ENCODE peak calls at places on chromosome 12, in six cellular contexts. C is K562, F is GM12878, I is HepG2, H is H1, U is GM23338. D is an unnamed sample.

GRCh38 chr12:124032265-124032886 is 59.4 kb downstream of the ZNF664 start:
- DNase-seq in I (peak; percentile 36), F (no peak), H (peak; percentile 60), U (peak; percentile 79), C (peak; percentile 77), D (peak; percentile 38)

GRCh38 chr12:69136931-69137613 is 102.3 kb upstream of the CPSF6 start:
- DNase-seq in I (no peak), U (no peak), C (no peak), F (no peak), H (no peak), D (no peak)

GRCh38 chr12:39252628-39253027 is 190.3 kb downstream of the KIF21A start:
- DNase-seq in H (no peak), U (no peak), C (no peak), F (no peak), I (no peak), D (no peak)

GRCh38 chr12:18990866-18991265 is 138.7 kb upstream of the PLEKHA5 start:
- DNase-seq in H (no peak), F (no peak), C (no peak), I (no peak), U (no peak), D (no peak)

GRCh38 chr12:45974883-45975282 is 15.5 kb downstream of the SCAF11 start:
- DNase-seq in U (no peak), I (no peak), F (no peak), H (no peak), C (no peak), D (no peak)

GRCh38 chr12:2258035-2258434 is 205.2 kb downstream of the CACNA1C start:
- DNase-seq in H (no peak), C (no peak), F (no peak), U (no peak), I (no peak), D (no peak)

GRCh38 chr12:77599782-77600491 is 230.8 kb upstream of the NAV3 start:
- DNase-seq in C (no peak), U (no peak), I (no peak), H (no peak), F (peak; percentile 11), D (no peak)

GRCh38 chr12:132566551-132567131 is 43.7 kb downstream of the LRCOL1 start:
- DNase-seq in C (no peak), F (no peak), U (no peak), I (no peak), H (no peak), D (no peak)

DNA sequence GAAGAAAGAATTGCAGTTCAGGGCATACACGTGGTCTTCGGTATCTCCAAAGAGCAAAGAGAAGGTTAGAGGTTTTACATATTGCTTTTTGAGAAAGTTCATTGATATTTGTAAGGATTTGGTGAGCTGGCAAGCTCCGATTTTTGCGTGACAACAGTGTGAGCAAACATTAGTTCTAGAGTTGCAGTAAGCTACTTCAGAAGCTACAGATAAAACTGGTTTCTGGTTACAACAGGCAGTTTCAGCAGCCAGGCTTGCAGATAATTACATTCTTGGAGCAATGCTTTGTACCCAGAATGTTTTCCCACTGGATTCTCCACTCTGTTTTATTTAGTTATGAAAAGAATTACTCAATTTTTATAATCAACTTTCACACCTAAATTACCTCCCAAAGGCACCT is 28.2 kb downstream of the KLRK1 start:
- DNase-seq in C (peak; percentile 45), H (no peak), I (peak; percentile 10), F (no peak), U (no peak), D (no peak)
- TF ChIP-seq CREB1 in C (no peak), H (no peak), I (no peak), F (no peak), U (no peak), D (no peak)

GRCh38 chr12:122880155-122880605 is 15.7 kb downstream of the VPS37B start:
- DNase-seq in U (no peak), C (no peak), I (no peak), H (no peak), F (no peak), D (no peak)
- TF ChIP-seq CREB1 in U (no peak), C (no peak), I (no peak), H (no peak), F (no peak), D (no peak)

GRCh38 chr12:50572275-50572674 is 67.5 kb downstream of the DIP2B start:
- DNase-seq in I (peak; percentile 84), H (no peak), F (no peak), U (peak; percentile 27), C (no peak), D (no peak)
- TF ChIP-seq CREB1 in I (no peak), H (no peak), F (no peak), U (no peak), C (no peak), D (no peak)

DNA sequence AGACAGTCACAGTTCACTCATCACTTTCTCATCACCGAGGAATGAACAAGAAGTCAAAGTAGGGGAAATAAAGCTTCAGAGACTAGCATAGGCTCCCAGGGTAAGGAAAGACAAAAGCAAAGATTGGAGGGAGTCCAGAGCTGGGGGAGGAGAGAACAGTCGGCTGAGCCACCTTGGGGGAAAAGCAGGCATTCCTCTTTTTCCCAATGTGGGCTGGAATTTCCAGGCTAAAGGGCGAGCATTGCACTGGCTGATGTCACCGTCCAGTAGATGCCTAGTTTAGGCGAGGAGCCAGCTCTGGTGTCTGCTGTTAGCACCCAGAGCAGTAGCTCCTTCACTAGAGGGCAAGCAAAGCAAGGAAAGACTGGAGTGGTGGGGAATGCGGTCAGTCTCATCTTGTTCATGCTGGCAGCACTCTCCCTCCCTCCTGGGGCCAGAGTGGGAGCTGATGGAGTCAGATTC is 8.5 kb upstream of the KRT75 start:
- DNase-seq in H (peak; percentile 56), F (no peak), C (no peak), I (no peak), U (peak; percentile 62), D (peak; percentile 60)
- TF ChIP-seq CREB1 in H (no peak), F (no peak), C (no peak), I (no peak), U (no peak), D (no peak)

GRCh38 chr12:70853326-70853725 is 67.2 kb downstream of the PTPRR start:
- DNase-seq in C (no peak), I (peak; percentile 2), H (no peak), U (no peak), F (no peak), D (no peak)
- TF ChIP-seq CREB1 in C (no peak), I (no peak), H (no peak), U (no peak), F (no peak), D (no peak)

DNA sequence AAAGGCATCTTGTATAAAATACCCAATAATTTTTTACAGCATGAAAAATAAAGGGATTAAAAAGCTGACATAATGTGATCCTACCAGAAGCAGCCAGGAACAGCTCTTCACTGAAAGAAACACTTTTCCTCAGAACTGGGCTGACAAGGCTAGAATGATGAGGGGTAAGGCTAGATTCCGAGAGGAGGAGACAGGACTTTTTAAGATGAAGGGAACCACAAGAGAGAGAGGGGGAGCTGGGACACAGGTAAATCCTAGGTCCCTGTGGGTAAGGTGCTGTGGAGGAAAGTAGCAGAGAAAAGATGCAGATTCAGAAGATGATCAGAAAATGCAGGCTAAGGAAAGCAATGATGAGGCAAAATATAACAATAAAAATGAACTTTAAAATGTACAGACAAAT is 29.5 kb downstream of the C2CD5 start:
- DNase-seq in I (no peak), H (no peak), U (peak; percentile 18), C (no peak), F (no peak), D (no peak)
- TF ChIP-seq CREB1 in I (no peak), H (no peak), U (no peak), C (no peak), F (no peak), D (no peak)

DNA sequence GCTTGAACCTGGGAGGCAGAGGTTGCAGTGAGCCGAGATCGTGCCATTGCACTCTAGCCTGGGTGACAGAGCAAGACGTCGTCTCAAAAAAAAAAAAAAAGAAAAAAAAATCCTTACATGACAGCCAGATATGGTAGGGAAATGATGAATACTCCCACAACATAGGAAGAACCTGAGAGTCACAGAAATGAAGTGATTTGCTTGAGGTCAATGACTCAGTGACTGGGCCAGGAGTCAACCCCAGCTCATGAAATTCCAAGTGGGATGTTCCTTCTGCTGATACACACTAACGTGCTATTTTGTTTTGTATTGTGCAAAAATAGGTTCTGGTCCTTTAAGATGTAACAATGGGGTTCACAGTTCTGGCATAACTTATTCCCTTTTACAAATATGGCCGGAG is 9.0 kb downstream of the RHOF start:
- DNase-seq in C (no peak), U (no peak), F (no peak), I (no peak), H (no peak), D (no peak)
- TF ChIP-seq CREB1 in C (no peak), U (no peak), F (no peak), I (no peak), H (no peak), D (no peak)

GRCh38 chr12:89574736-89575208 is 48.9 kb upstream of the POC1B start:
- DNase-seq in H (no peak), U (peak; percentile 17), C (peak; percentile 89), I (peak; percentile 2), F (no peak), D (no peak)
- TF ChIP-seq CREB1 in H (no peak), U (no peak), C (no peak), I (no peak), F (no peak), D (no peak)

D was measured in WTC11.